ENCODE peak calls at places on chromosome X, in nine cellular contexts. R is body of pancreas; N is CD8-positive, alpha-beta memory T cell; J is breast epithelium; Y is H9; F is lung; W is heart left ventricle; L is tibial artery; H is pancreas. V is an unnamed sample. For H3K9me3, the result is how much of the 10 kb centered on the place peaks cover.

GRCh38 chrX:72126048-72126415 is 5.7 kb downstream of the RTL5 start:
- DNase-seq in R (no peak), N (no peak), J (no peak), Y (no peak), F (no peak), W (no peak), L (no peak), H (no peak), V (no peak)

GRCh38 chrX:66698273-66699204 is 59.7 kb upstream of the EDA2R start:
- DNase-seq in R (no peak), N (no peak), J (no peak), Y (no peak), F (no peak), W (no peak), L (no peak), H (no peak), V (no peak)

GRCh38 chrX:45758319-45758718 is 557.6 kb upstream of the DIPK2B start:
- DNase-seq in R (no peak), N (peak), J (no peak), Y (no peak), F (no peak), W (no peak), L (no peak), H (no peak), V (no peak)

GRCh38 chrX:11664211-11664888 is 1.4 kb downstream of the ARHGAP6 start:
- DNase-seq in R (peak), N (no peak), J (no peak), Y (peak), F (no peak), W (no peak), L (no peak), H (peak), V (peak)

GRCh38 chrX:72057331-72057730 is 74.4 kb downstream of the RTL5 start:
- DNase-seq in R (no peak), N (no peak), J (no peak), Y (no peak), F (no peak), W (no peak), L (no peak), H (no peak), V (no peak)

GRCh38 chrX:68833855-68834331 is 5.1 kb downstream of the EFNB1 start:
- DNase-seq in R (no peak), N (no peak), J (no peak), Y (peak), F (no peak), W (no peak), L (no peak), H (no peak), V (no peak)

GRCh38 chrX:48663241-48663640 is 20.4 kb upstream of the WAS start:
- DNase-seq in R (no peak), N (no peak), J (no peak), Y (no peak), F (no peak), W (no peak), L (no peak), H (no peak), V (no peak)

GRCh38 chrX:131747173-131747572 is 203.3 kb downstream of the OR13H1 start:
- DNase-seq in R (peak), N (peak), J (no peak), Y (no peak), F (peak), W (no peak), L (no peak), H (no peak), V (no peak)

GRCh38 chrX:104315555-104315954 is 60.8 kb upstream of the ESX1 start:
- DNase-seq in R (no peak), N (no peak), J (no peak), Y (no peak), F (no peak), W (no peak), L (no peak), H (no peak), V (no peak)

GRCh38 chrX:35890699-35891098 is 28.8 kb upstream of the CFAP47 start:
- DNase-seq in R (peak), N (no peak), J (no peak), Y (peak), F (peak), W (no peak), L (peak), H (no peak), V (no peak)

GRCh38 chrX:87572911-87573310 is 55.3 kb downstream of the KLHL4 start:
- DNase-seq in R (no peak), N (no peak), J (no peak), Y (no peak), F (no peak), W (no peak), L (no peak), H (no peak), V (no peak)

GRCh38 chrX:38220024-38220935 is at the start of gene SRPX:
- DNase-seq in R (peak), N (no peak), J (no peak), Y (peak), F (no peak), W (peak), L (peak), H (peak), V (peak)

DNA sequence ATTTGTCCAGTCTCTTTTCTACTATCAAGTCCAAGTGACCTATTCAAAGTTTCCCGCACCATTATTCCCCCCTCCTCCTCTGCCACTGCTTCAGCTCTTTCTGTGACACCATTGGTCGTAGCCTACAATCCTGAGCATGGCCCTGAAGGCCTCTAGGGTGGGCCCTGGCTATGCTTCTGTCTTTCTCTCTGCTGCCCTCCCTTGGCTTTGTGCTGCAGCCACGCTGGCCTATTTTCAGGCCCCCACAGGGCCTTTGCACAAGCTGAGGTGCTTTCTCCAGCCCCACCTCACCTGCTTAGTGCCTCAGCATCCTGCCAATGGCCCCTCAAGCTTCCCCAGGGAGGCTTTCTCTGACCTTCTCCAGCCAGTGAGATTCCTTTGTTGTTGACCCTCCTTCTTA is 156.5 kb downstream of the NHS start:
- DNase-seq in R (no peak), N (no peak), J (no peak), Y (no peak), F (no peak), W (no peak), L (no peak), H (no peak), V (no peak)
- H3K9me3 ChIP-seq in R (under half), N (under half), J (under half), Y (under half), F (under half), W (under half), L (under half), H (under half), V (under half)

GRCh38 chrX:134547047-134547679 is 87.2 kb downstream of the HPRT1 start:
- DNase-seq in R (no peak), N (no peak), J (no peak), Y (no peak), F (no peak), W (no peak), L (no peak), H (no peak), V (no peak)

GRCh38 chrX:134548844-134549205 is 88.9 kb downstream of the HPRT1 start:
- DNase-seq in R (no peak), N (no peak), J (no peak), Y (no peak), F (no peak), W (no peak), L (no peak), H (no peak), V (no peak)

GRCh38 chrX:134546187-134546586 is 86.2 kb downstream of the HPRT1 start:
- DNase-seq in R (no peak), N (no peak), J (no peak), Y (no peak), F (no peak), W (no peak), L (no peak), H (no peak), V (no peak)

GRCh38 chrX:134545524-134545923 is 85.6 kb downstream of the HPRT1 start:
- DNase-seq in R (no peak), N (no peak), J (no peak), Y (no peak), F (no peak), W (no peak), L (no peak), H (no peak), V (no peak)

DNA sequence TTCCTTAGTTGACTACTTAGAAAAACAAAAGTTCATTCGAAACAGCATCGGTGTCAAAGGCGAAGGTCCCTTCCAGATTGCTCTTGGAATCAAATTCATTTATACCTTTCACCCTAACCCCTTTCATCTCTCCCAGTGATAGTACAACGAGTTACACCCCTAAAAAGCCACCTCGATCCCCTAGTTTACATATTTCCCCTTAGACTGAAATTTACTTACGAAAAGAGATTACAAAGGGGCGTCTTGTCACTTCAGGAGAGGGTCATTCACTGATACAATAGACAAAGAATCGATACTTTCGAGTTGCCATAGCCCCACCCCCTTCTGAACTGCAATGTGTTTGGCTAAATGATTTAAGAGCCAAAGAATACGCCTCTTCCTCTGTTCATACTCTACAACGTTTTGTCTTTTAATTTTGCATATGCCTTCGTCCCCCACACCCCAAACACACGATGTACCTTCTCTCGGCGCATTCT is 88.3 kb downstream of the HPRT1 start:
- DNase-seq in R (no peak), N (no peak), J (no peak), Y (no peak), F (no peak), W (no peak), L (no peak), H (no peak), V (no peak)
- H3K9me3 ChIP-seq in R (under half), N (under half), J (under half), Y (under half), F (under half), W (under half), L (under half), H (under half), V (under half)

DNA sequence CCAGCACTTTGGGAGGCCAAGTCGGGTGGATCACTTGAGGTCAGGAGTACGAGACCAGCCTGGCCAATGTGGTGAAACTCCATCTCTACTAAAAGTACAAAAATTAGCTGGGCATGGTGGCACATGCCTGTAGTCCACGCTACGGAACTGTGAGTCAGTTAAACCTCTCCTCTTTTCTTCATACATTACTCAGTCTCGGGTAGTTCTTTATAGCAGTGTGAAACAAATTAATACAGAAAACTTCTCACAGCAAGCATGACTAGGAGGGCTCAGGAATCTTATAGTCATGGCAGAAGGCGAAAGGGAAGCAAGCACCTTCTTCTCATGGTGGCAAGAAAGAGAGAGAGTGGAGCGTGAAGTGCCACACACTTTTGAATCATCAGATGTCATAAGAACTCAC is 358.9 kb downstream of the NLGN4X start:
- DNase-seq in R (no peak), N (no peak), J (no peak), Y (no peak), F (no peak), W (no peak), L (no peak), H (no peak), V (no peak)
- H3K9me3 ChIP-seq in R (under half), N (under half), J (under half), Y (under half), F (under half), W (under half), L (under half), H (under half), V (under half)

DNA sequence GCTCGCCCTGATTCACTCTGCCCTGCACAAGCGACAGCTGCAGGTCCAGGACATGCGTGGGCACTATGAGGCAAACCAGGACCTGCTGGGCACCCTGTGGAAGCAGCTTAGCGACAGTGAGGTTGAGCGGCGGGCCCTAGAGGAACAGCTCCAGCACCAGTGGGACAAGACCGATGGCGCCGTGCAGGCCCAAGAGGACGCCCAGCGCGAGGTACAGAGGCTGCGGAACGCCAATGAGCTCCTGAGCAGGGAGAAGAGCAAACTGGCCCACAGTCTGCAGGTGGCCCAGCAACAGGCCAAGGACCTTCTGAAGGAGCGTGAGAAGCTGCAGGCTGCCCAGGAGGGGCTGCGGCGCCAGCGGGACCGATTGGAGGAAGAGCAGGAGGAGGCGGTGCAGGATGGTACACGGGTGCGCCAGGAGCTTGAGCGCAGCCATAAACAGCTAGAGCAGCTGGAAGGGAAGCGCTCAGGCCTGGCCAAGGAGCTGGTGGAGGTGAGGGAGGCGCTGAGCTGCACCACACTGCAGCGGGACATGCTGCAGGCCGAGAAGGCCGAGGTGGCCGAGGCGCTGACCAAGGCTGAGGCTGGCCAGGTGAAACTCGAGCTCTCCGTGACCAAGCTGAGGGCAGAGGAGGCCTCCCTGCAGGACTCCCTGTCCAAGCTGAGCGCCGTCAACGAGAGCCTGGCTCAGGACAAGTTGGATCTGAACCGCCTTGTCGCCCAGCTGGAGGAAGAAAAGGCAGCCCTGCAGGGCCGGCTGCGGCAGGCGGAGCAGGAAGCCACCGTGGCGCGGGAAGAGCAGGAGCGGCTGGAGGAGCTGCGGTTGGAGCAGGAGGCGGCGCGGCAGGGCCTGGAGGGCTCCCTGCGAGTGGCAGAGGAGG is 12.8 kb downstream of the SMIM10L2A start:
- DNase-seq in R (no peak), N (no peak), J (no peak), Y (no peak), F (no peak), W (no peak), L (no peak), H (peak), V (no peak)
- H3K9me3 ChIP-seq in R (under half), N (under half), J (under half), Y (under half), F (under half), W (under half), L (under half), H (under half), V (under half)

DNA sequence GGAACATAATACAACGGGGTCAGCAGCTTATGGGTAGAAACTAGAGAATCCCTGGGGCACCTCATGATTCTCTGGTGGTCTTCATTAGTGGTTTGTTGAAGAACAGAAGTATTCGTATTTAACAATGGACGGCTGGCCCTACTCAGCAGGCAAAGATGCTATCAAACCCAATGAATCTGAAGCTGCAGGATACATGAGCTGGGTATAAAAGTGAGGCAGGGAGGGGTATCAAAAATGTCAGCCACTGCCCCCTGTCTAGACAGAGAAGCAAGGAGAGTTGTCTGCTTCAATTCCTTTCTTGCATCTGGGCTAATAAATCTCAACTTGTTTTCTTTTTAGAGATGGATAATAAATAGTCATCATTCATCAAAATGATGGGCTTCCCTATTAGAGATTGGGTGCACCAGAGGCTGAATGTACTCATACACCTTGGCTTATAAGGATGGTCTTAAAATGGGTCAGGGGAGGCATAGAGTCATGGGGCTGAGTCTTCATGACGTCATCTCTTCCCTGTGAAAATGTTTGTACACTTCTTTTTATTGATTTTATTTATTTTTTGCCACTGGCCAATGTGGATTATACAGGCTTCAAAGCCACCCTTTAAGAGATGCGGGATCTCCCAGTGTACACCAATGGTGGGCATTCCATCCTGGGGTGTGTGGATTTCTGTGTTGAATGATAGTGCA is 259.5 kb downstream of the SHOX start:
- DNase-seq in R (no peak), N (no peak), J (no peak), Y (no peak), F (no peak), W (no peak), L (no peak), H (no peak), V (no peak)
- H3K9me3 ChIP-seq in R (under half), N (under half), J (under half), Y (under half), F (under half), W (under half), L (under half), H (under half), V (half or more)

DNA sequence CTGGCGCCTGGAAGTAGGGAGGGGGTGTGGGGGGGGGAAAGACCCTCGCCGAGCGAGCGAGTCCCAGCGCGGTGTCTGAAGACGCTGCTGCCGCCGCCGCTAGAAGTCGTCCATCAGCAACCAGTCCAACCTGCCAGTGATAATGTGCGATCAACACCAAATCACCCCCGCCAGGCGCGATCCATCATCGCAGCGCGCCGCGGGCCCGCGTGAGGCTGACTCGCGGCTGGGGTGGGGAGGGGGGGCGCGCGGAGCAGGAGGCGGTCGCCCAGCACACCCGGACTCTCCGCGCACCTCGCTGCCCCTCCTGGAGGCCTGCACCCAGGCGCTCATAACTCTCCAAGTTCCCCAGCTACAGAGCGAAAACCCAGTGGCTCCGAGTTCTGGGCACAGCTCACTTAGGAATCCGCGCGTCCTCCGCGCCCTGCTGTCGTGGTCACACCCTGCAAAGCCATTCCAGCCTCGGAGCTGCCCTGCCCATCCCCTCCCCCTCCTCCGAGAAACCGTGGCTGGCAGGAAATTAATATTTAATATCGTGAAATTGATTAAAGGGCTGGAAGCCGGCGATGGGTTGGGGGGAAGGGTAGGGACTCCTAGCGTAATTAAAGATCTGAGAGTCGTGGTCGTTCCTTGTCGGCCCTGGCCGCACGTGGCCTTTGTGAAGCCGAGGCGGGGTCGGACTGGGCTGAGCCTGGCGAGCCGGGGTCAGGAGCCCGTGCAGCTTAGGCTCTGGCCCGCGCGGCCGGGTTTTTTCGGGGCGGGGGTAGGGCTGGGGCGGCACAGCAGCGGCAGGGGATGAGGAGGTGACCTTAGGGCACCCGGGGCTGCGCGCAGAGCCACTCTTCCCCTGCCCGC is 58.1 kb upstream of the BCOR start:
- DNase-seq in R (no peak), N (no peak), J (no peak), Y (no peak), F (no peak), W (no peak), L (no peak), H (peak), V (no peak)
- H3K9me3 ChIP-seq in R (under half), N (under half), J (under half), Y (under half), F (under half), W (under half), L (under half), H (under half), V (under half)

GRCh38 chrX:25158635-25159034 is 142.9 kb upstream of the ARX start:
- DNase-seq in R (no peak), N (no peak), J (no peak), Y (no peak), F (no peak), W (no peak), L (no peak), H (no peak), V (no peak)
- H3K9me3 ChIP-seq in R (under half), N (under half), J (under half), Y (under half), F (under half), W (under half), L (under half), H (under half), V (under half)